ENCODE peak calls at places on chromosomes 5 and 9, in four cellular contexts. One of them, this sample, is unnamed.

GRCh38 chr5:109016300-109016699 is 268.6 kb downstream of the FER start:
- DNase-seq in RKO: no peak
- DNase-seq in endothelial cell: no peak
- DNase-seq in HL-60: no peak
- DNase-seq in this sample: no peak

GRCh38 chr9:32968101-32969011 is 33.1 kb downstream of the APTX start:
- DNase-seq in HL-60: peak; percentile 39
- DNase-seq in RKO: peak; percentile 35
- DNase-seq in endothelial cell: peak; percentile 66
- DNase-seq in this sample: peak; percentile 42

GRCh38 chr5:149257875-149258705 is 13.6 kb upstream of the AFAP1L1 start:
- DNase-seq in HL-60: no peak
- DNase-seq in RKO: peak; percentile 2
- DNase-seq in endothelial cell: no peak
- DNase-seq in this sample: peak; percentile 28

GRCh38 chr9:122551371-122551770 is 1.5 kb upstream of the OR1N2 start:
- DNase-seq in RKO: no peak
- DNase-seq in HL-60: no peak
- DNase-seq in endothelial cell: no peak
- DNase-seq in this sample: no peak

GRCh38 chr5:122053181-122054109 is 24.6 kb downstream of the LOX start:
- DNase-seq in endothelial cell: no peak
- DNase-seq in RKO: no peak
- DNase-seq in HL-60: no peak
- DNase-seq in this sample: no peak

GRCh38 chr5:59069438-59070079 is 486.7 kb downstream of the RAB3C start:
- DNase-seq in endothelial cell: no peak
- DNase-seq in RKO: peak; percentile 77
- DNase-seq in HL-60: no peak
- DNase-seq in this sample: peak; percentile 99

GRCh38 chr9:9752722-9753121 is 860.1 kb downstream of the PTPRD start:
- DNase-seq in RKO: no peak
- DNase-seq in HL-60: no peak
- DNase-seq in endothelial cell: no peak
- DNase-seq in this sample: no peak

GRCh38 chr5:174198541-174198940 is 153.0 kb downstream of the NSG2 start:
- DNase-seq in RKO: no peak
- DNase-seq in HL-60: no peak
- DNase-seq in endothelial cell: no peak
- DNase-seq in this sample: no peak

GRCh38 chr5:97554992-97555981 is 372.2 kb upstream of the RIOK2 start:
- DNase-seq in RKO: peak; percentile 37
- DNase-seq in endothelial cell: no peak
- DNase-seq in HL-60: no peak
- DNase-seq in this sample: peak; percentile 88

GRCh38 chr5:109324351-109324750 is 85.4 kb downstream of the PJA2 start:
- DNase-seq in HL-60: no peak
- DNase-seq in RKO: no peak
- DNase-seq in endothelial cell: no peak
- DNase-seq in this sample: no peak

GRCh38 chr9:107309271-107309670 is 26.2 kb downstream of the RAD23B start:
- DNase-seq in endothelial cell: no peak
- DNase-seq in RKO: no peak
- DNase-seq in HL-60: no peak
- DNase-seq in this sample: no peak

GRCh38 chr9:92728831-92729734 is 35.5 kb downstream of the BICD2 start:
- DNase-seq in HL-60: peak; percentile 86
- DNase-seq in endothelial cell: no peak
- DNase-seq in RKO: no peak
- DNase-seq in this sample: peak; percentile 40

GRCh38 chr5:79077680-79078365 is 8.3 kb downstream of the BHMT2 start:
- DNase-seq in RKO: peak; percentile 6
- DNase-seq in endothelial cell: no peak
- DNase-seq in HL-60: no peak
- DNase-seq in this sample: no peak

GRCh38 chr5:135986891-135987401 is 32.2 kb upstream of the LECT2 start:
- DNase-seq in endothelial cell: no peak
- DNase-seq in HL-60: no peak
- DNase-seq in RKO: no peak
- DNase-seq in this sample: no peak

GRCh38 chr5:111411321-111411720 is 101.0 kb downstream of the STARD4 start:
- DNase-seq in RKO: no peak
- DNase-seq in HL-60: no peak
- DNase-seq in endothelial cell: no peak
- DNase-seq in this sample: no peak

GRCh38 chr5:132295505-132296411 is 1.6 kb downstream of the SLC22A4 start:
- DNase-seq in HL-60: peak; percentile 18
- DNase-seq in RKO: no peak
- DNase-seq in endothelial cell: no peak
- DNase-seq in this sample: no peak

GRCh38 chr5:174935854-174936474 is 211.6 kb downstream of the MSX2 start:
- DNase-seq in RKO: peak; percentile 30
- DNase-seq in endothelial cell: peak; percentile 81
- DNase-seq in HL-60: peak; percentile 13
- DNase-seq in this sample: peak; percentile 49

GRCh38 chr5:132001647-132002561 is 9.6 kb downstream of the ACSL6 start:
- DNase-seq in RKO: peak; percentile 26
- DNase-seq in endothelial cell: no peak
- DNase-seq in HL-60: no peak
- DNase-seq in this sample: peak; percentile 26

GRCh38 chr9:35945341-35946018 is 12.5 kb downstream of the OR2S2 start:
- DNase-seq in HL-60: peak; percentile 66
- DNase-seq in RKO: peak; percentile 95
- DNase-seq in endothelial cell: peak; percentile 87
- DNase-seq in this sample: peak; percentile 93

GRCh38 chr5:50699737-50700136 is 33.3 kb downstream of the PARP8 start:
- DNase-seq in endothelial cell: no peak
- DNase-seq in RKO: peak; percentile 20
- DNase-seq in HL-60: no peak
- DNase-seq in this sample: peak; percentile 43

GRCh38 chr5:133685402-133686018 is 73.2 kb upstream of the FSTL4 start:
- DNase-seq in HL-60: no peak
- DNase-seq in endothelial cell: no peak
- DNase-seq in RKO: no peak
- DNase-seq in this sample: no peak

GRCh38 chr5:132488590-132488989 is 2.0 kb downstream of the IRF1 start:
- DNase-seq in RKO: no peak
- DNase-seq in HL-60: no peak
- DNase-seq in endothelial cell: no peak
- DNase-seq in this sample: no peak

GRCh38 chr5:140468188-140468587 is 66.6 kb downstream of the ANKHD1 start:
- DNase-seq in HL-60: no peak
- DNase-seq in endothelial cell: no peak
- DNase-seq in RKO: no peak
- DNase-seq in this sample: peak; percentile 2

GRCh38 chr9:36542355-36542754 is 30.3 kb upstream of the MELK start:
- DNase-seq in HL-60: no peak
- DNase-seq in RKO: no peak
- DNase-seq in endothelial cell: no peak
- DNase-seq in this sample: no peak

GRCh38 chr5:137075163-137075970 is 423.8 kb downstream of the SPOCK1 start:
- DNase-seq in HL-60: peak; percentile 9
- DNase-seq in RKO: peak; percentile 54
- DNase-seq in endothelial cell: peak; percentile 75
- DNase-seq in this sample: peak; percentile 27

GRCh38 chr5:173984218-173984617 is 4.8 kb upstream of the C5orf47 start:
- DNase-seq in RKO: peak; percentile 43
- DNase-seq in HL-60: peak; percentile 11
- DNase-seq in endothelial cell: no peak
- DNase-seq in this sample: peak; percentile 27

GRCh38 chr9:108478871-108479332 is 376.9 kb downstream of the ACTL7B start:
- DNase-seq in HL-60: no peak
- DNase-seq in endothelial cell: no peak
- DNase-seq in RKO: peak; percentile 79
- DNase-seq in this sample: peak; percentile 94

GRCh38 chr5:57002959-57003485 is 51.1 kb upstream of the MIER3 start:
- DNase-seq in HL-60: no peak
- DNase-seq in endothelial cell: no peak
- DNase-seq in RKO: no peak
- DNase-seq in this sample: no peak

GRCh38 chr5:132483101-132483500 is 7.5 kb downstream of the IRF1 start:
- DNase-seq in HL-60: no peak
- DNase-seq in RKO: no peak
- DNase-seq in endothelial cell: no peak
- DNase-seq in this sample: no peak

GRCh38 chr5:56986631-56986957 is 34.7 kb upstream of the MIER3 start:
- DNase-seq in endothelial cell: no peak
- DNase-seq in HL-60: no peak
- DNase-seq in RKO: peak; percentile 40
- DNase-seq in this sample: peak; percentile 6

GRCh38 chr9:88041447-88041846 is 67.1 kb upstream of the CDK20 start:
- DNase-seq in endothelial cell: no peak
- DNase-seq in HL-60: no peak
- DNase-seq in RKO: peak; percentile 24
- DNase-seq in this sample: no peak

GRCh38 chr5:109743770-109744212 is 54.1 kb downstream of the MAN2A1 start:
- DNase-seq in HL-60: no peak
- DNase-seq in RKO: peak; percentile 90
- DNase-seq in endothelial cell: no peak
- DNase-seq in this sample: peak; percentile 95

This sample was measured in LHCN-M2.